ENCODE peak calls at places on chromosomes 11 and 22, in nine cellular contexts. Z is GM12878, H is H1, G is HepG2, Q is K562, X is HCT116, U is A549, Y is SK-N-SH, R is endothelial cell of umbilical vein. W is an unnamed sample.

GRCh38 chr11:5204787-5205186 is 4.3 kb upstream of the OR51V1 start:
- DNase-seq in R (peak), X (peak), U (peak), Z (no peak), G (peak), H (no peak), Q (peak), Y (peak), W (peak)

GRCh38 chr11:94049351-94049750 is 28.2 kb downstream of the HEPHL1 start:
- DNase-seq in U (no peak), X (no peak), H (no peak), Q (no peak), R (no peak), G (no peak), Y (no peak), Z (no peak), W (no peak)

GRCh38 chr11:126310229-126310991 is 6.5 kb downstream of the DCPS start:
- DNase-seq in G (peak), H (peak), Y (peak), Q (peak), R (peak), X (peak), Z (no peak), U (peak), W (peak)

GRCh38 chr11:28615542-28615941 is 507.4 kb downstream of the METTL15 start:
- DNase-seq in R (no peak), H (no peak), X (no peak), Y (no peak), U (peak), Q (no peak), G (no peak), Z (no peak), W (no peak)

GRCh38 chr11:25734592-25735211 is 597.2 kb upstream of the ANO3 start:
- DNase-seq in X (no peak), U (no peak), Z (no peak), Q (no peak), H (no peak), R (no peak), G (peak), Y (peak), W (peak)

GRCh38 chr11:87306260-87306861 is 268.6 kb downstream of the TMEM135 start:
- DNase-seq in U (no peak), H (no peak), X (no peak), Y (no peak), G (no peak), Z (no peak), Q (no peak), R (no peak), W (no peak)

GRCh38 chr11:126589492-126589803 is 234.0 kb downstream of the ST3GAL4 start:
- DNase-seq in Z (no peak), Y (no peak), H (no peak), R (no peak), Q (no peak), U (no peak), X (no peak), G (no peak), W (no peak)

GRCh38 chr11:70521475-70522260 is 123.3 kb downstream of the CTTN start:
- DNase-seq in X (no peak), Z (no peak), G (no peak), U (no peak), Q (no peak), H (no peak), R (no peak), Y (peak), W (no peak)

GRCh38 chr11:11582261-11582701 is 39.5 kb downstream of the GALNT18 start:
- DNase-seq in Y (no peak), U (no peak), G (no peak), H (peak), Z (no peak), X (no peak), R (peak), Q (no peak), W (no peak)

GRCh38 chr11:74777877-74778276 is 29.2 kb downstream of the RNF169 start:
- DNase-seq in Z (no peak), X (no peak), Q (no peak), G (no peak), U (no peak), H (no peak), R (no peak), Y (no peak), W (no peak)

GRCh38 chr11:116563028-116563712 is 209.6 kb downstream of the BUD13 start:
- DNase-seq in Y (no peak), U (peak), H (no peak), Q (no peak), G (peak), X (no peak), R (peak), Z (no peak), W (peak)

GRCh38 chr11:67732045-67732787 is 57.8 kb upstream of the ALDH3B2 start:
- DNase-seq in X (peak), Q (peak), R (no peak), U (peak), Y (peak), H (peak), G (no peak), Z (no peak), W (no peak)

GRCh38 chr11:7098235-7098832 is 9.5 kb downstream of the RBMXL2 start:
- DNase-seq in X (peak), Y (peak), Q (peak), U (peak), Z (peak), G (peak), R (peak), H (no peak), W (peak)

GRCh38 chr11:46279393-46280099 is 2.1 kb downstream of the CREB3L1 start:
- DNase-seq in Z (no peak), Y (peak), H (no peak), R (peak), U (no peak), Q (no peak), X (no peak), G (no peak), W (no peak)

GRCh38 chr11:61028135-61028729 is 56.8 kb downstream of the CD6 start:
- DNase-seq in H (no peak), G (no peak), R (no peak), Z (peak), U (no peak), Q (no peak), X (no peak), Y (no peak), W (no peak)

GRCh38 chr11:36273110-36273509 is 16.1 kb downstream of the COMMD9 start:
- DNase-seq in Y (no peak), X (no peak), Q (no peak), R (no peak), Z (no peak), U (no peak), H (no peak), G (no peak), W (no peak)

GRCh38 chr22:49600891-49601431 is 226.7 kb downstream of the BRD1 start:
- DNase-seq in H (no peak), G (no peak), U (no peak), Y (no peak), Q (no peak), R (no peak), Z (no peak), X (no peak), W (peak)

GRCh38 chr22:35631597-35631996 is 14.5 kb upstream of the MB start:
- DNase-seq in R (peak), U (peak), G (peak), Z (no peak), X (peak), Y (peak), H (peak), Q (peak), W (peak)

GRCh38 chr22:37675930-37676571 is 615 bp downstream of the LGALS1 start:
- DNase-seq in Y (peak), R (peak), Q (no peak), U (peak), H (peak), X (no peak), G (no peak), Z (no peak), W (peak)

GRCh38 chr22:26406118-26406517 is 22.9 kb upstream of the ASPHD2 start:
- DNase-seq in X (no peak), Z (no peak), U (peak), Y (no peak), H (no peak), G (no peak), Q (no peak), R (no peak), W (no peak)

GRCh38 chr22:23221351-23221804 is 41.1 kb downstream of the BCR start:
- DNase-seq in Y (no peak), Z (no peak), X (no peak), G (no peak), Q (peak), U (no peak), H (no peak), R (no peak), W (no peak)

GRCh38 chr11:112355726-112356125 is 95.1 kb upstream of the PLET1 start:
- DNase-seq in G (no peak), U (peak), Q (peak), H (peak), X (peak), Y (peak), R (no peak), Z (no peak), W (peak)

GRCh38 chr11:66969584-66970205 is 5.4 kb upstream of the C11orf86 start:
- DNase-seq in H (no peak), U (no peak), X (no peak), G (no peak), Q (no peak), Y (no peak), Z (no peak), R (no peak), W (no peak)

GRCh38 chr11:114774599-114775365 is 96.5 kb downstream of the NXPE2 start:
- DNase-seq in H (peak), G (peak), Y (peak), R (peak), U (peak), Z (no peak), X (peak), Q (peak), W (peak)

GRCh38 chr11:70109006-70109405 is 30.9 kb downstream of the ANO1 start:
- DNase-seq in U (no peak), Q (no peak), Y (no peak), H (no peak), X (no peak), Z (no peak), R (no peak), G (no peak), W (no peak)

GRCh38 chr22:49040754-49041467 is 786.8 kb downstream of the BRD1 start:
- DNase-seq in G (no peak), R (no peak), Y (no peak), X (no peak), Q (no peak), U (no peak), H (no peak), Z (no peak), W (no peak)

GRCh38 chr11:128458316-128458715 is 129.0 kb downstream of the ETS1 start:
- DNase-seq in Y (no peak), Q (no peak), R (peak), U (peak), H (no peak), Z (no peak), G (no peak), X (no peak), W (no peak)

GRCh38 chr22:17943533-17944204 is 80.7 kb downstream of the MICAL3 start:
- DNase-seq in Y (no peak), U (no peak), X (no peak), G (no peak), Z (no peak), R (peak), H (no peak), Q (no peak), W (no peak)

GRCh38 chr22:38490915-38491314 is 15.2 kb downstream of the DDX17 start:
- DNase-seq in U (peak), G (peak), X (no peak), R (peak), H (no peak), Y (no peak), Z (no peak), Q (no peak), W (no peak)

GRCh38 chr11:78586452-78587046 is 11.9 kb upstream of the NARS2 start:
- DNase-seq in Z (no peak), Q (peak), X (no peak), H (no peak), Y (peak), G (no peak), R (peak), U (peak), W (peak)

GRCh38 chr11:120536797-120537169 is 25.2 kb downstream of the GRIK4 start:
- DNase-seq in H (no peak), Y (no peak), R (no peak), X (no peak), Q (no peak), U (no peak), G (no peak), Z (no peak), W (no peak)

GRCh38 chr11:119061256-119061655 is 4.3 kb upstream of the HYOU1 start:
- DNase-seq in Q (no peak), X (no peak), R (no peak), Y (no peak), G (no peak), U (no peak), Z (no peak), H (no peak), W (no peak)

GRCh38 chr11:119067371-119068222 is at the start of gene VPS11:
- DNase-seq in H (peak), Q (peak), R (peak), Z (peak), U (peak), G (peak), X (peak), Y (peak), W (peak)

GRCh38 chr11:119065369-119065768 is 2.2 kb upstream of the VPS11 start:
- DNase-seq in Z (no peak), G (peak), Y (peak), X (no peak), R (peak), H (no peak), U (peak), Q (peak), W (peak)

GRCh38 chr11:119062779-119063178 is 4.8 kb upstream of the VPS11 start:
- DNase-seq in Z (no peak), U (peak), R (no peak), Q (peak), H (no peak), G (no peak), X (no peak), Y (no peak), W (no peak)

GRCh38 chr11:119066481-119066880 is 1.1 kb upstream of the VPS11 start:
- DNase-seq in G (no peak), H (no peak), X (no peak), Y (no peak), R (no peak), U (no peak), Q (no peak), Z (no peak), W (peak)
- TF ChIP-seq MAX in G (no peak), H (no peak), X (no peak), Y (no peak), R (no peak), U (no peak), Q (no peak), Z (no peak), W (no peak)

DNA sequence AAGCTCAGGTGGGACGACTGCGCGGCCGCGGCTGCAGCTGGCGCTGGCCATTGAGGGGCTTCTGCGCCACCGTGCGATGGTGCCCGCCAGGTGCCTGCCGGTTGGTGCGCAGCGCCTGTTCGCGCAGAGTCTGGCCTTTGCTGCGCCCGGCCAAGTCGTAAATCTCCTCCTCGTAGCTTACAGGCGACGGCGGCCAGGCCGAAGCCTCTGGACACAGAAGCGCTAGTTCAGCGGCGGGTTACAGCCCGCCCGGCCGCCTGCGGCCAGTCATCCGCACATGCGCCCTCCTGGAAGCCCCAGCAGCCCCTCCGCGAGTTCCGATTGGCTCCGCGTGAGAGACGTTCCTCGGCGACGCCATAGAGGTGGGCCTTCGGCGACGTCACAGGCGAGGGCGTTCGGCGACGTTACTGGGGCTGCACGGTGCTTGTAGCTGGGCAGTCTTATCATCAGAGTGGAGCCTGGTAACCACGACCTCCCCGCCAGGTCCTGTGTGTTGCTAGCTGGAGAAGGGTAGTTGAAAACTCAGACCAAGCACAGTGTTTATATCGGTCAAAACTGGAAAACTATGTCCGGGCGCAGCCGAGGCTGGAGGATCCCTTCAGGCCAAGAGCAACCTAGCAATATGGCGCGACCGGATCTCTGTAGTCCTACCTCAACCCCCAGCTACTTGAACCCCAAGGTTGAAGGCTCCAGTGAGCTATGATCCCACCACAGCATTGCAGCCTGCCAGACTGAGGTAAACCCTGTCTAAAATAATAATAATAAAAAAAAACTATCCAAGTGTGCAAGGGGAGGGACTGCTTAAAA is 265.7 kb downstream of the OR4C45 start:
- DNase-seq in R (no peak), H (no peak), G (no peak), Y (peak), Z (no peak), X (no peak), U (no peak), Q (peak), W (no peak)
- H3K4me3 ChIP-seq in R (no peak), H (no peak), G (no peak), Y (peak), Z (no peak), X (peak), U (no peak), Q (peak), W (no peak)

GRCh38 chr11:122634507-122634906 is 21.0 kb upstream of the UBASH3B start:
- DNase-seq in X (no peak), U (no peak), H (peak), Y (no peak), G (no peak), Z (no peak), Q (no peak), R (no peak), W (peak)
- TF ChIP-seq MAX in X (no peak), U (no peak), H (peak), Y (peak), G (no peak), Z (no peak), Q (no peak), R (no peak), W (no peak)

GRCh38 chr11:58060535-58060934 is 29.8 kb downstream of the OR6Q1 start:
- DNase-seq in H (no peak), Q (no peak), Y (no peak), G (no peak), Z (no peak), X (no peak), R (no peak), U (no peak), W (no peak)

GRCh38 chr11:58058276-58059010 is 27.7 kb downstream of the OR6Q1 start:
- DNase-seq in U (no peak), Q (no peak), G (no peak), H (no peak), Y (no peak), R (peak), Z (no peak), X (no peak), W (no peak)

GRCh38 chr11:58061813-58062212 is 31.1 kb downstream of the OR6Q1 start:
- DNase-seq in Q (no peak), R (peak), G (no peak), Z (no peak), U (no peak), H (no peak), X (no peak), Y (no peak), W (peak)

GRCh38 chr11:58059011-58059358 is 28.2 kb downstream of the OR6Q1 start:
- DNase-seq in Q (no peak), U (no peak), Y (no peak), G (peak), Z (no peak), X (no peak), R (peak), H (no peak), W (no peak)

GRCh38 chr11:58060939-58061672 is 30.4 kb downstream of the OR6Q1 start:
- DNase-seq in H (no peak), R (no peak), Q (no peak), Y (no peak), X (no peak), G (peak), Z (no peak), U (peak), W (no peak)
- H3K4me3 ChIP-seq in H (no peak), R (no peak), Q (no peak), Y (no peak), X (no peak), G (no peak), Z (no peak), U (no peak), W (no peak)

GRCh38 chr11:16843307-16843706 is 104.9 kb downstream of the C11orf58 start:
- DNase-seq in Q (peak), G (peak), Y (peak), R (no peak), U (peak), X (no peak), H (no peak), Z (no peak), W (no peak)
- TF ChIP-seq MAX in Q (no peak), G (no peak), Y (no peak), R (no peak), U (no peak), X (no peak), H (no peak), Z (no peak), W (no peak)